ENCODE peak calls at places on chromosomes 13 and 19, in four cellular contexts. One of them, this sample, is unnamed.

GRCh38 chr13:43934273-43934672 is 54.6 kb downstream of the LACC1 start:
- DNase-seq in stimulated activated CD8-positive, alpha-beta memory T cell treated with anti-CD3 and anti-CD28 coated beads, Interleukin-2, amount 100 ng/mL, for 1 hour: no peak
- DNase-seq in GM19239: no peak
- DNase-seq in GM23338: no peak
- DNase-seq in this sample: peak; percentile 36

GRCh38 chr19:13521066-13521465 is 14.8 kb upstream of the CACNA1A start:
- DNase-seq in stimulated activated CD8-positive, alpha-beta memory T cell treated with anti-CD3 and anti-CD28 coated beads, Interleukin-2, amount 100 ng/mL, for 1 hour: no peak
- DNase-seq in GM19239: no peak
- DNase-seq in GM23338: no peak
- DNase-seq in this sample: peak; percentile 20

GRCh38 chr19:52898101-52898500 is 666 bp upstream of the ZNF320 start:
- DNase-seq in stimulated activated CD8-positive, alpha-beta memory T cell treated with anti-CD3 and anti-CD28 coated beads, Interleukin-2, amount 100 ng/mL, for 1 hour: no peak
- DNase-seq in GM19239: no peak
- DNase-seq in GM23338: peak; percentile 65
- DNase-seq in this sample: no peak

GRCh38 chr13:40609972-40610726 is 56.3 kb downstream of the FOXO1 start:
- DNase-seq in stimulated activated CD8-positive, alpha-beta memory T cell treated with anti-CD3 and anti-CD28 coated beads, Interleukin-2, amount 100 ng/mL, for 1 hour: no peak
- DNase-seq in GM19239: no peak
- DNase-seq in GM23338: no peak
- DNase-seq in this sample: no peak

GRCh38 chr19:7833225-7834156 is 3.5 kb downstream of the EVI5L start:
- DNase-seq in stimulated activated CD8-positive, alpha-beta memory T cell treated with anti-CD3 and anti-CD28 coated beads, Interleukin-2, amount 100 ng/mL, for 1 hour: no peak
- DNase-seq in GM19239: no peak
- DNase-seq in GM23338: no peak
- DNase-seq in this sample: peak; percentile 87

GRCh38 chr13:78689011-78689410 is 30.1 kb upstream of the OBI1 start:
- DNase-seq in stimulated activated CD8-positive, alpha-beta memory T cell treated with anti-CD3 and anti-CD28 coated beads, Interleukin-2, amount 100 ng/mL, for 1 hour: no peak
- DNase-seq in GM19239: no peak
- DNase-seq in GM23338: peak; percentile 54
- DNase-seq in this sample: peak; percentile 10

GRCh38 chr13:74221752-74222151 is 87.5 kb upstream of the KLF12 start:
- DNase-seq in stimulated activated CD8-positive, alpha-beta memory T cell treated with anti-CD3 and anti-CD28 coated beads, Interleukin-2, amount 100 ng/mL, for 1 hour: no peak
- DNase-seq in GM19239: no peak
- DNase-seq in GM23338: no peak
- DNase-seq in this sample: no peak

GRCh38 chr13:67390462-67391093 is 160.4 kb upstream of the PCDH9 start:
- DNase-seq in stimulated activated CD8-positive, alpha-beta memory T cell treated with anti-CD3 and anti-CD28 coated beads, Interleukin-2, amount 100 ng/mL, for 1 hour: no peak
- DNase-seq in GM19239: no peak
- DNase-seq in GM23338: no peak
- DNase-seq in this sample: peak; percentile 54

GRCh38 chr13:31982124-31982523 is 49.5 kb upstream of the FRY start:
- DNase-seq in stimulated activated CD8-positive, alpha-beta memory T cell treated with anti-CD3 and anti-CD28 coated beads, Interleukin-2, amount 100 ng/mL, for 1 hour: no peak
- DNase-seq in GM19239: no peak
- DNase-seq in GM23338: no peak
- DNase-seq in this sample: peak; percentile 4

GRCh38 chr19:52786078-52786463 is 520 bp downstream of the ZNF600 start:
- DNase-seq in stimulated activated CD8-positive, alpha-beta memory T cell treated with anti-CD3 and anti-CD28 coated beads, Interleukin-2, amount 100 ng/mL, for 1 hour: no peak
- DNase-seq in GM19239: no peak
- DNase-seq in GM23338: peak; percentile 39
- DNase-seq in this sample: peak; percentile 13

GRCh38 chr13:111925146-111925875 is 141.6 kb upstream of the SOX1 start:
- DNase-seq in stimulated activated CD8-positive, alpha-beta memory T cell treated with anti-CD3 and anti-CD28 coated beads, Interleukin-2, amount 100 ng/mL, for 1 hour: no peak
- DNase-seq in GM19239: no peak
- DNase-seq in GM23338: no peak
- DNase-seq in this sample: no peak

GRCh38 chr13:44695520-44695919 is 119.4 kb upstream of the TSC22D1 start:
- DNase-seq in stimulated activated CD8-positive, alpha-beta memory T cell treated with anti-CD3 and anti-CD28 coated beads, Interleukin-2, amount 100 ng/mL, for 1 hour: no peak
- DNase-seq in GM19239: no peak
- DNase-seq in GM23338: no peak
- DNase-seq in this sample: no peak

GRCh38 chr13:50226515-50227147 is 211.4 kb downstream of the KCNRG start:
- DNase-seq in stimulated activated CD8-positive, alpha-beta memory T cell treated with anti-CD3 and anti-CD28 coated beads, Interleukin-2, amount 100 ng/mL, for 1 hour: no peak
- DNase-seq in GM19239: no peak
- DNase-seq in GM23338: no peak
- DNase-seq in this sample: no peak

This sample was measured in ELR.